ENCODE peak calls at places on chromosomes 3 and 15, in eight cellular contexts. One of them, this sample, is unnamed.

GRCh38 chr3:52860424-52860768 is 25.6 kb upstream of the MUSTN1 start:
- DNase-seq in right atrium auricular region: no peak
- DNase-seq in astrocyte of the cerebellum: no peak
- DNase-seq in CD8-positive, alpha-beta T cell: no peak
- DNase-seq in IMR-90: no peak
- DNase-seq in psoas muscle: no peak
- DNase-seq in dorsolateral prefrontal cortex: no peak
- DNase-seq in WERI-Rb-1: no peak
- DNase-seq in this sample: no peak

GRCh38 chr3:96483781-96484180 is 330.6 kb upstream of the EPHA6 start:
- DNase-seq in right atrium auricular region: no peak
- DNase-seq in astrocyte of the cerebellum: no peak
- DNase-seq in CD8-positive, alpha-beta T cell: no peak
- DNase-seq in IMR-90: no peak
- DNase-seq in psoas muscle: no peak
- DNase-seq in dorsolateral prefrontal cortex: no peak
- DNase-seq in WERI-Rb-1: no peak
- DNase-seq in this sample: no peak

GRCh38 chr3:42013652-42014442 is 51.9 kb upstream of the ULK4 start:
- DNase-seq in right atrium auricular region: no peak
- DNase-seq in astrocyte of the cerebellum: no peak
- DNase-seq in CD8-positive, alpha-beta T cell: peak
- DNase-seq in IMR-90: no peak
- DNase-seq in psoas muscle: peak
- DNase-seq in dorsolateral prefrontal cortex: no peak
- DNase-seq in WERI-Rb-1: peak
- DNase-seq in this sample: no peak

GRCh38 chr15:58903232-58903631 is 30.2 kb downstream of the SLTM start:
- DNase-seq in right atrium auricular region: no peak
- DNase-seq in astrocyte of the cerebellum: no peak
- DNase-seq in CD8-positive, alpha-beta T cell: no peak
- DNase-seq in IMR-90: peak
- DNase-seq in psoas muscle: no peak
- DNase-seq in dorsolateral prefrontal cortex: no peak
- DNase-seq in WERI-Rb-1: no peak
- DNase-seq in this sample: no peak

GRCh38 chr3:112297714-112298113 is 3.7 kb upstream of the SLC9C1 start:
- DNase-seq in right atrium auricular region: no peak
- DNase-seq in astrocyte of the cerebellum: no peak
- DNase-seq in CD8-positive, alpha-beta T cell: no peak
- DNase-seq in IMR-90: no peak
- DNase-seq in psoas muscle: no peak
- DNase-seq in dorsolateral prefrontal cortex: no peak
- DNase-seq in WERI-Rb-1: no peak
- DNase-seq in this sample: no peak

GRCh38 chr15:42010434-42010833 is 10.4 kb downstream of the PLA2G4E start:
- DNase-seq in right atrium auricular region: no peak
- DNase-seq in astrocyte of the cerebellum: no peak
- DNase-seq in CD8-positive, alpha-beta T cell: no peak
- DNase-seq in IMR-90: no peak
- DNase-seq in psoas muscle: no peak
- DNase-seq in dorsolateral prefrontal cortex: no peak
- DNase-seq in WERI-Rb-1: no peak
- DNase-seq in this sample: no peak

GRCh38 chr3:147390589-147391569 is 15.5 kb downstream of the ZIC4 start:
- DNase-seq in right atrium auricular region: no peak
- DNase-seq in astrocyte of the cerebellum: no peak
- DNase-seq in CD8-positive, alpha-beta T cell: no peak
- DNase-seq in IMR-90: no peak
- DNase-seq in psoas muscle: no peak
- DNase-seq in dorsolateral prefrontal cortex: no peak
- DNase-seq in WERI-Rb-1: no peak
- DNase-seq in this sample: no peak

GRCh38 chr15:39154776-39155175 is 426.1 kb upstream of the THBS1 start:
- DNase-seq in right atrium auricular region: no peak
- DNase-seq in astrocyte of the cerebellum: no peak
- DNase-seq in CD8-positive, alpha-beta T cell: no peak
- DNase-seq in IMR-90: no peak
- DNase-seq in psoas muscle: no peak
- DNase-seq in dorsolateral prefrontal cortex: no peak
- DNase-seq in WERI-Rb-1: no peak
- DNase-seq in this sample: no peak

GRCh38 chr15:50641318-50641717 is 45.3 kb downstream of the TRPM7 start:
- DNase-seq in right atrium auricular region: no peak
- DNase-seq in astrocyte of the cerebellum: no peak
- DNase-seq in CD8-positive, alpha-beta T cell: no peak
- DNase-seq in IMR-90: no peak
- DNase-seq in psoas muscle: no peak
- DNase-seq in dorsolateral prefrontal cortex: no peak
- DNase-seq in WERI-Rb-1: no peak
- DNase-seq in this sample: no peak

GRCh38 chr3:57805674-57806073 is 49.6 kb downstream of the SLMAP start:
- DNase-seq in right atrium auricular region: no peak
- DNase-seq in astrocyte of the cerebellum: peak
- DNase-seq in CD8-positive, alpha-beta T cell: no peak
- DNase-seq in IMR-90: peak
- DNase-seq in psoas muscle: no peak
- DNase-seq in dorsolateral prefrontal cortex: no peak
- DNase-seq in WERI-Rb-1: no peak
- DNase-seq in this sample: no peak

GRCh38 chr3:22922317-22922716 is 280.8 kb upstream of the UBE2E2 start:
- DNase-seq in right atrium auricular region: no peak
- DNase-seq in astrocyte of the cerebellum: no peak
- DNase-seq in CD8-positive, alpha-beta T cell: no peak
- DNase-seq in IMR-90: peak
- DNase-seq in psoas muscle: no peak
- DNase-seq in dorsolateral prefrontal cortex: no peak
- DNase-seq in WERI-Rb-1: no peak
- DNase-seq in this sample: peak

GRCh38 chr15:29278436-29279099 is 8.9 kb upstream of the NSMCE3 start:
- DNase-seq in right atrium auricular region: no peak
- DNase-seq in astrocyte of the cerebellum: peak
- DNase-seq in CD8-positive, alpha-beta T cell: no peak
- DNase-seq in IMR-90: peak
- DNase-seq in psoas muscle: no peak
- DNase-seq in dorsolateral prefrontal cortex: no peak
- DNase-seq in WERI-Rb-1: no peak
- DNase-seq in this sample: no peak

GRCh38 chr3:106458952-106459351 is 590.1 kb upstream of the CBLB start:
- DNase-seq in right atrium auricular region: no peak
- DNase-seq in astrocyte of the cerebellum: no peak
- DNase-seq in CD8-positive, alpha-beta T cell: no peak
- DNase-seq in IMR-90: no peak
- DNase-seq in psoas muscle: no peak
- DNase-seq in dorsolateral prefrontal cortex: no peak
- DNase-seq in WERI-Rb-1: no peak
- DNase-seq in this sample: no peak

GRCh38 chr3:106452096-106452495 is 583.3 kb upstream of the CBLB start:
- DNase-seq in right atrium auricular region: no peak
- DNase-seq in astrocyte of the cerebellum: no peak
- DNase-seq in CD8-positive, alpha-beta T cell: no peak
- DNase-seq in IMR-90: no peak
- DNase-seq in psoas muscle: no peak
- DNase-seq in dorsolateral prefrontal cortex: no peak
- DNase-seq in WERI-Rb-1: no peak
- DNase-seq in this sample: no peak

GRCh38 chr3:106457278-106458210 is 588.7 kb upstream of the CBLB start:
- DNase-seq in right atrium auricular region: peak
- DNase-seq in astrocyte of the cerebellum: peak
- DNase-seq in CD8-positive, alpha-beta T cell: no peak
- DNase-seq in IMR-90: peak
- DNase-seq in psoas muscle: peak
- DNase-seq in dorsolateral prefrontal cortex: no peak
- DNase-seq in WERI-Rb-1: no peak
- DNase-seq in this sample: peak

DNA sequence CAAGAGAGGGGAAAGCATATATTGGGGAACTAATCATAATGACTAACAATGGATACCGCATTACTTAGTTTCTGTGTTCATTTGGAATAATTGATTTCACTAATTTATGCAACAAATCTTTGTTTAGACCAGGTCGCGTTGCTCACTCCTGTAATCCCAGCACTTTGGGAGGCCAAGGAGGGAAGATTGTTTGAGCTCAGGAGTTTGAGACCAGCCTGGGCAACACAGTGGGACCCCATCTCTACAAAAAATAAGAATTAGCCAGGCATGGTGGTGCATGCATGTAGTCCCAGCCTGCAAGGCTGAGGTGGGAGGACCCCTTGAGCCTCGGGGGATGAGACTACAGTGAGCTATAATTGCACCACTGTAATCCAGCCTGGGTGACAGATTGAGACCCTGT is 585.7 kb upstream of the CBLB start:
- DNase-seq in right atrium auricular region: no peak
- DNase-seq in astrocyte of the cerebellum: no peak
- DNase-seq in CD8-positive, alpha-beta T cell: no peak
- DNase-seq in IMR-90: no peak
- DNase-seq in psoas muscle: no peak
- DNase-seq in dorsolateral prefrontal cortex: no peak
- DNase-seq in WERI-Rb-1: no peak
- DNase-seq in this sample: no peak
- H3K4me3 ChIP-seq in right atrium auricular region: no peak
- H3K4me3 ChIP-seq in astrocyte of the cerebellum: no peak
- H3K4me3 ChIP-seq in CD8-positive, alpha-beta T cell: no peak
- H3K4me3 ChIP-seq in IMR-90: no peak
- H3K4me3 ChIP-seq in psoas muscle: no peak
- H3K4me3 ChIP-seq in dorsolateral prefrontal cortex: no peak
- H3K4me3 ChIP-seq in WERI-Rb-1: no peak
- H3K4me3 ChIP-seq in this sample: no peak

GRCh38 chr3:50539356-50539838 is 28.1 kb downstream of the C3orf18 start:
- DNase-seq in right atrium auricular region: no peak
- DNase-seq in astrocyte of the cerebellum: no peak
- DNase-seq in CD8-positive, alpha-beta T cell: no peak
- DNase-seq in IMR-90: no peak
- DNase-seq in psoas muscle: no peak
- DNase-seq in dorsolateral prefrontal cortex: no peak
- DNase-seq in WERI-Rb-1: peak
- DNase-seq in this sample: no peak
- H3K4me3 ChIP-seq in right atrium auricular region: no peak
- H3K4me3 ChIP-seq in astrocyte of the cerebellum: no peak
- H3K4me3 ChIP-seq in CD8-positive, alpha-beta T cell: no peak
- H3K4me3 ChIP-seq in IMR-90: no peak
- H3K4me3 ChIP-seq in psoas muscle: no peak
- H3K4me3 ChIP-seq in dorsolateral prefrontal cortex: no peak
- H3K4me3 ChIP-seq in WERI-Rb-1: no peak
- H3K4me3 ChIP-seq in this sample: no peak

DNA sequence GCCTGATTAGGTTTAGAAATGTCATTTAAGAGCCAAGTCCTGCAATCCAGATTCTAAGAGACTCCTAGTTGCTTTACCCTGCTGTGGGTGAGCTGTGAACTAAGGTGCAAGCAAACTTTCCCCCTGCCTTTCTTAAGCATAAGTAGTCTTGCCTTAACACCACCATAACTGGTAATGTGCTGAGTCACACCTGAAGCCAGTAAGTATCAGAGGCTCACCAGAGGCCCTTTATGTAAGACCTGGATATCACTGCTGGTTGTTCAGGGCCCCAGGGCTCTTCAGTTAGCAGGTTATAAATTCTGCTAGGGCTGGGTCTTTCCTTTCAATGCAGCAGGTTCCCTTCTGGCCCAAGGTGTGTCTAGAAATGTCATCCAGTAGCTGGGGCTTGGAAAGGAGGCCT is 509.9 kb downstream of the VGLL3 start:
- DNase-seq in right atrium auricular region: no peak
- DNase-seq in astrocyte of the cerebellum: no peak
- DNase-seq in CD8-positive, alpha-beta T cell: no peak
- DNase-seq in IMR-90: no peak
- DNase-seq in psoas muscle: no peak
- DNase-seq in dorsolateral prefrontal cortex: no peak
- DNase-seq in WERI-Rb-1: no peak
- DNase-seq in this sample: no peak
- H3K4me3 ChIP-seq in right atrium auricular region: no peak
- H3K4me3 ChIP-seq in astrocyte of the cerebellum: no peak
- H3K4me3 ChIP-seq in CD8-positive, alpha-beta T cell: no peak
- H3K4me3 ChIP-seq in IMR-90: no peak
- H3K4me3 ChIP-seq in psoas muscle: no peak
- H3K4me3 ChIP-seq in dorsolateral prefrontal cortex: no peak
- H3K4me3 ChIP-seq in WERI-Rb-1: no peak
- H3K4me3 ChIP-seq in this sample: no peak

GRCh38 chr3:194322701-194323174 is 28.4 kb downstream of the CPN2 start:
- DNase-seq in right atrium auricular region: no peak
- DNase-seq in astrocyte of the cerebellum: no peak
- DNase-seq in CD8-positive, alpha-beta T cell: no peak
- DNase-seq in IMR-90: peak
- DNase-seq in psoas muscle: peak
- DNase-seq in dorsolateral prefrontal cortex: no peak
- DNase-seq in WERI-Rb-1: peak
- DNase-seq in this sample: no peak

GRCh38 chr3:194321666-194322640 is 29.2 kb downstream of the CPN2 start:
- DNase-seq in right atrium auricular region: no peak
- DNase-seq in astrocyte of the cerebellum: no peak
- DNase-seq in CD8-positive, alpha-beta T cell: no peak
- DNase-seq in IMR-90: no peak
- DNase-seq in psoas muscle: no peak
- DNase-seq in dorsolateral prefrontal cortex: no peak
- DNase-seq in WERI-Rb-1: no peak
- DNase-seq in this sample: no peak

GRCh38 chr3:194324823-194325327 is 26.3 kb downstream of the CPN2 start:
- DNase-seq in right atrium auricular region: no peak
- DNase-seq in astrocyte of the cerebellum: no peak
- DNase-seq in CD8-positive, alpha-beta T cell: no peak
- DNase-seq in IMR-90: no peak
- DNase-seq in psoas muscle: no peak
- DNase-seq in dorsolateral prefrontal cortex: no peak
- DNase-seq in WERI-Rb-1: no peak
- DNase-seq in this sample: no peak

GRCh38 chr3:194325424-194326165 is 25.5 kb downstream of the CPN2 start:
- DNase-seq in right atrium auricular region: no peak
- DNase-seq in astrocyte of the cerebellum: no peak
- DNase-seq in CD8-positive, alpha-beta T cell: no peak
- DNase-seq in IMR-90: no peak
- DNase-seq in psoas muscle: no peak
- DNase-seq in dorsolateral prefrontal cortex: no peak
- DNase-seq in WERI-Rb-1: peak
- DNase-seq in this sample: no peak

DNA sequence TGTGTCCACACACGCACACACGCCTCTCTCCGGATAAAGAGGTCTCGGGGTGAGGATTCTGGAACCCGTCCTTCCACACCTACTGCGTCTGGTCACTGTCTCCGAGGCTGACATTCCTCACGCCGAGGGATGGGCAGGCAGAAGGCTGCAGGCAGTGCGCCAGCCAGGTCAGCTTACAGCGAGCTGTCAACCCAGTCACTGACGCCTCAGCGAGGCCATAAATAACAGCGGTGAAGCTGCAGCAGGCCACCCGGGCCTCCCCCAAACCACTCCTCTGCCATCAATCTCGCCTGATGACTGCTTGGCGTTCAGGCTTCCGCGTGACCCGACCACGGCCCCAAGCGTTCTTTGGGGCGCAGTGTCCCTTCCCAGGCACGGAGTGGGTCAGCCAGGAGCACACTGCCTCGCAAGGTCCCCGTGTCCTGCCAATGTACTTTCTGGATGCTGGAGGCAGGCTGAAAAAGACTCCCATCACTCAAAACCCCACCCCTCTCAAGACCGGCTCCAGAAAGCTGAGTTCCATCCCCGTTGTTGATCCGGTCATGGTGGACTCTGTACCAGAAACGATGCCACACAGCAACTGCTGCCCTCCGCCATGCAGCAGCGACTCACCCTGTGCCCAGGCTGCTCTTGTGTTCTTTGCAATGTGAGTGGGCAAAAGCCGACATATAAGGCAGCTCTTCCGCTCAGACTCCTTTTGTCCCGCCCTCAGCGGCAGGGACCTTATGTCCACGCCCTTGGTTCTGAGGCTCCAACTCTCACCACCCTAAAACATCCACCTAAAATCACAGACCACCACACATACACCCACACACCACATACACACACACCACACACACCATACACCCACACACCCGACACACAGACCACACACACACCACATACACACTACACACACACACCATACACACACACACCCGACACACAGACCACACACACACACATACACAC is 27.1 kb downstream of the CPN2 start:
- DNase-seq in right atrium auricular region: peak
- DNase-seq in astrocyte of the cerebellum: no peak
- DNase-seq in CD8-positive, alpha-beta T cell: peak
- DNase-seq in IMR-90: peak
- DNase-seq in psoas muscle: peak
- DNase-seq in dorsolateral prefrontal cortex: no peak
- DNase-seq in WERI-Rb-1: peak
- DNase-seq in this sample: peak
- H3K4me3 ChIP-seq in right atrium auricular region: peak
- H3K4me3 ChIP-seq in astrocyte of the cerebellum: no peak
- H3K4me3 ChIP-seq in CD8-positive, alpha-beta T cell: peak
- H3K4me3 ChIP-seq in IMR-90: no peak
- H3K4me3 ChIP-seq in psoas muscle: peak
- H3K4me3 ChIP-seq in dorsolateral prefrontal cortex: no peak
- H3K4me3 ChIP-seq in WERI-Rb-1: peak
- H3K4me3 ChIP-seq in this sample: peak